ENCODE peak calls at places on chromosomes 6 and 20, in six cellular contexts. One of them, this sample, is unnamed.
A peak's percentile ranks its signal among the peaks of the same experiment; 100 is the strongest.

GRCh38 chr6:1761472-1761871 is 151.8 kb downstream of the FOXC1 start:
- DNase-seq in IMR-90: no peak
- DNase-seq in neuronal stem cell: no peak
- DNase-seq in trophoblast cell: no peak
- DNase-seq in H9: no peak
- DNase-seq in mesendoderm: no peak
- DNase-seq in this sample: no peak

GRCh38 chr20:57409672-57410397 is 18.6 kb downstream of the RBM38 start:
- DNase-seq in IMR-90: no peak
- DNase-seq in neuronal stem cell: no peak
- DNase-seq in trophoblast cell: peak; percentile 61
- DNase-seq in H9: no peak
- DNase-seq in mesendoderm: no peak
- DNase-seq in this sample: peak; percentile 30

GRCh38 chr6:35327349-35328027 is 14.9 kb upstream of the PPARD start:
- DNase-seq in IMR-90: peak; percentile 55
- DNase-seq in neuronal stem cell: no peak
- DNase-seq in trophoblast cell: peak; percentile 71
- DNase-seq in H9: peak; percentile 79
- DNase-seq in mesendoderm: peak; percentile 76
- DNase-seq in this sample: peak; percentile 62

GRCh38 chr6:44811456-44811855 is 423.9 kb downstream of the CDC5L start:
- DNase-seq in IMR-90: no peak
- DNase-seq in neuronal stem cell: no peak
- DNase-seq in trophoblast cell: no peak
- DNase-seq in H9: no peak
- DNase-seq in mesendoderm: no peak
- DNase-seq in this sample: no peak

GRCh38 chr6:14128017-14128416 is 10.4 kb downstream of the CD83 start:
- DNase-seq in IMR-90: no peak
- DNase-seq in neuronal stem cell: no peak
- DNase-seq in trophoblast cell: no peak
- DNase-seq in H9: no peak
- DNase-seq in mesendoderm: no peak
- DNase-seq in this sample: no peak

GRCh38 chr6:22421187-22421586 is 124.4 kb upstream of the PRL start:
- DNase-seq in IMR-90: no peak
- DNase-seq in neuronal stem cell: no peak
- DNase-seq in trophoblast cell: peak; percentile 83
- DNase-seq in H9: no peak
- DNase-seq in mesendoderm: no peak
- DNase-seq in this sample: no peak

GRCh38 chr6:33123732-33124524 is 48.1 kb downstream of the HLA-DPB1 start:
- DNase-seq in IMR-90: peak; percentile 30
- DNase-seq in neuronal stem cell: no peak
- DNase-seq in trophoblast cell: peak; percentile 78
- DNase-seq in H9: peak; percentile 62
- DNase-seq in mesendoderm: peak; percentile 56
- DNase-seq in this sample: peak; percentile 9

GRCh38 chr6:31952140-31952805 is 6.4 kb downstream of the CFB start:
- DNase-seq in IMR-90: peak; percentile 63
- DNase-seq in neuronal stem cell: peak; percentile 53
- DNase-seq in trophoblast cell: peak; percentile 84
- DNase-seq in H9: peak; percentile 51
- DNase-seq in mesendoderm: peak; percentile 60
- DNase-seq in this sample: peak; percentile 72

GRCh38 chr6:49736017-49736508 is 8.1 kb downstream of the CRISP3 start:
- DNase-seq in IMR-90: no peak
- DNase-seq in neuronal stem cell: no peak
- DNase-seq in trophoblast cell: no peak
- DNase-seq in H9: no peak
- DNase-seq in mesendoderm: peak; percentile 82
- DNase-seq in this sample: no peak

GRCh38 chr6:8108031-8108660 is 5.8 kb upstream of the EEF1E1 start:
- DNase-seq in IMR-90: peak; percentile 99
- DNase-seq in neuronal stem cell: no peak
- DNase-seq in trophoblast cell: no peak
- DNase-seq in H9: no peak
- DNase-seq in mesendoderm: peak; percentile 15
- DNase-seq in this sample: peak; percentile 95

GRCh38 chr6:159929819-159930218 is 39.0 kb downstream of the MAS1 start:
- DNase-seq in IMR-90: no peak
- DNase-seq in neuronal stem cell: no peak
- DNase-seq in trophoblast cell: no peak
- DNase-seq in H9: no peak
- DNase-seq in mesendoderm: no peak
- DNase-seq in this sample: no peak

GRCh38 chr20:44032583-44033138 is 118.0 kb downstream of the TOX2 start:
- DNase-seq in IMR-90: no peak
- DNase-seq in neuronal stem cell: no peak
- DNase-seq in trophoblast cell: no peak
- DNase-seq in H9: no peak
- DNase-seq in mesendoderm: no peak
- DNase-seq in this sample: no peak

GRCh38 chr20:33506576-33506975 is 16.7 kb downstream of the CBFA2T2 start:
- DNase-seq in IMR-90: no peak
- DNase-seq in neuronal stem cell: no peak
- DNase-seq in trophoblast cell: no peak
- DNase-seq in H9: no peak
- DNase-seq in mesendoderm: no peak
- DNase-seq in this sample: no peak

GRCh38 chr20:45347936-45348809 is at the start of gene SDC4:
- DNase-seq in IMR-90: peak; percentile 63
- DNase-seq in neuronal stem cell: no peak
- DNase-seq in trophoblast cell: peak; percentile 80
- DNase-seq in H9: peak; percentile 63
- DNase-seq in mesendoderm: peak; percentile 59
- DNase-seq in this sample: peak; percentile 73

GRCh38 chr20:18705906-18706305 is 107.7 kb upstream of the SCP2D1 start:
- DNase-seq in IMR-90: peak; percentile 40
- DNase-seq in neuronal stem cell: no peak
- DNase-seq in trophoblast cell: no peak
- DNase-seq in H9: no peak
- DNase-seq in mesendoderm: no peak
- DNase-seq in this sample: peak; percentile 53

GRCh38 chr20:11451793-11452291 is 465.9 kb upstream of the BTBD3 start:
- DNase-seq in IMR-90: peak; percentile 11
- DNase-seq in neuronal stem cell: peak; percentile 29
- DNase-seq in trophoblast cell: no peak
- DNase-seq in H9: peak; percentile 29
- DNase-seq in mesendoderm: peak; percentile 59
- DNase-seq in this sample: no peak

GRCh38 chr20:3783068-3783489 is 1.8 kb upstream of the SPEF1 start:
- DNase-seq in IMR-90: no peak
- DNase-seq in neuronal stem cell: no peak
- DNase-seq in trophoblast cell: peak; percentile 33
- DNase-seq in H9: no peak
- DNase-seq in mesendoderm: no peak
- DNase-seq in this sample: no peak

GRCh38 chr20:44326391-44327159 is 10.3 kb upstream of the R3HDML start:
- DNase-seq in IMR-90: no peak
- DNase-seq in neuronal stem cell: no peak
- DNase-seq in trophoblast cell: no peak
- DNase-seq in H9: peak; percentile 66
- DNase-seq in mesendoderm: peak; percentile 27
- DNase-seq in this sample: no peak

GRCh38 chr6:139777202-139777970 is 402.9 kb upstream of the CITED2 start:
- DNase-seq in IMR-90: no peak
- DNase-seq in neuronal stem cell: no peak
- DNase-seq in trophoblast cell: no peak
- DNase-seq in H9: no peak
- DNase-seq in mesendoderm: no peak
- DNase-seq in this sample: no peak

GRCh38 chr6:2659882-2660281 is 90.8 kb downstream of the MYLK4 start:
- DNase-seq in IMR-90: peak; percentile 33
- DNase-seq in neuronal stem cell: no peak
- DNase-seq in trophoblast cell: peak; percentile 73
- DNase-seq in H9: no peak
- DNase-seq in mesendoderm: peak; percentile 84
- DNase-seq in this sample: no peak

GRCh38 chr6:71228461-71229041 is 60.1 kb upstream of the OGFRL1 start:
- DNase-seq in IMR-90: peak; percentile 66
- DNase-seq in neuronal stem cell: no peak
- DNase-seq in trophoblast cell: no peak
- DNase-seq in H9: no peak
- DNase-seq in mesendoderm: no peak
- DNase-seq in this sample: peak; percentile 51

GRCh38 chr20:14918981-14919380 is 581.6 kb upstream of the FLRT3 start:
- DNase-seq in IMR-90: no peak
- DNase-seq in neuronal stem cell: no peak
- DNase-seq in trophoblast cell: no peak
- DNase-seq in H9: no peak
- DNase-seq in mesendoderm: no peak
- DNase-seq in this sample: no peak

GRCh38 chr6:22605736-22606135 is 36.4 kb downstream of the HDGFL1 start:
- DNase-seq in IMR-90: peak; percentile 36
- DNase-seq in neuronal stem cell: no peak
- DNase-seq in trophoblast cell: no peak
- DNase-seq in H9: no peak
- DNase-seq in mesendoderm: no peak
- DNase-seq in this sample: no peak

GRCh38 chr20:3670511-3670910 is 7.3 kb upstream of the GFRA4 start:
- DNase-seq in IMR-90: peak; percentile 19
- DNase-seq in neuronal stem cell: no peak
- DNase-seq in trophoblast cell: no peak
- DNase-seq in H9: peak; percentile 60
- DNase-seq in mesendoderm: no peak
- DNase-seq in this sample: peak; percentile 37

GRCh38 chr6:158758464-158758863 is 60.7 kb downstream of the EZR start:
- DNase-seq in IMR-90: peak; percentile 45
- DNase-seq in neuronal stem cell: peak; percentile 14
- DNase-seq in trophoblast cell: peak; percentile 49
- DNase-seq in H9: peak; percentile 81
- DNase-seq in mesendoderm: peak; percentile 73
- DNase-seq in this sample: peak; percentile 26
- H3K4ac ChIP-seq in IMR-90: no peak overlapping the region
- H3K4ac ChIP-seq in neuronal stem cell: no peak overlapping the region
- H3K4ac ChIP-seq in trophoblast cell: no peak overlapping the region
- H3K4ac ChIP-seq in H9: no peak overlapping the region
- H3K4ac ChIP-seq in mesendoderm: no peak overlapping the region
- H3K4ac ChIP-seq in this sample: no peak overlapping the region

DNA sequence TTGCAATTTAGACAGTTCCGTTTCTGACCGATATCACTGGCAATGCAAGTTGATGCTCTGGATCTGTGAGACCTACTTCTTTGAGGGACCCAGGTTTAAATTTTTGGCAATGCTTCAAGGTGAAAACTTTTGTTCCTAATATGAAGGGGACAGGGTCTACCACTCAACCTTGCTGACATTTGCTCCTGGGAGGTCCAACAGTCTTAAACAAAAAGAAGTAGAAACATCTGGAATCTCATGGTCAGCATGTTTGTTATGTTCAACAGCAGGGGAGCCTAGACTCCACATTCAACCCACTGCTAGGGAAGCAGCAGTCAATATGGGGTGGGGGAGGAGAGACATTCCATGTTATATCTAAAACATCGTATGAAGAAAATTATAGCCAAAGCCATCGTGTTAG is 196.4 kb downstream of the SIM1 start:
- DNase-seq in IMR-90: no peak
- DNase-seq in neuronal stem cell: no peak
- DNase-seq in trophoblast cell: no peak
- DNase-seq in H9: no peak
- DNase-seq in mesendoderm: no peak
- DNase-seq in this sample: no peak
- H3K23ac ChIP-seq in IMR-90: peak overlapping the region; percentile 38
- H3K23ac ChIP-seq in neuronal stem cell: no peak overlapping the region
- H3K23ac ChIP-seq in trophoblast cell: no peak overlapping the region
- H3K23ac ChIP-seq in H9: no peak overlapping the region
- H3K23ac ChIP-seq in mesendoderm: no peak overlapping the region
- H3K23ac ChIP-seq in this sample: no peak overlapping the region

GRCh38 chr20:61439251-61439650 is 187.2 kb downstream of the CDH4 start:
- DNase-seq in IMR-90: no peak
- DNase-seq in neuronal stem cell: no peak
- DNase-seq in trophoblast cell: no peak
- DNase-seq in H9: no peak
- DNase-seq in mesendoderm: no peak
- DNase-seq in this sample: no peak

GRCh38 chr20:61436674-61437279 is 184.7 kb downstream of the CDH4 start:
- DNase-seq in IMR-90: peak; percentile 58
- DNase-seq in neuronal stem cell: peak; percentile 91
- DNase-seq in trophoblast cell: no peak
- DNase-seq in H9: peak; percentile 96
- DNase-seq in mesendoderm: peak; percentile 100
- DNase-seq in this sample: peak; percentile 37

GRCh38 chr20:61436268-61436667 is 184.2 kb downstream of the CDH4 start:
- DNase-seq in IMR-90: peak; percentile 61
- DNase-seq in neuronal stem cell: no peak
- DNase-seq in trophoblast cell: no peak
- DNase-seq in H9: no peak
- DNase-seq in mesendoderm: peak; percentile 89
- DNase-seq in this sample: peak; percentile 71

GRCh38 chr20:61438285-61438684 is 186.2 kb downstream of the CDH4 start:
- DNase-seq in IMR-90: no peak
- DNase-seq in neuronal stem cell: no peak
- DNase-seq in trophoblast cell: no peak
- DNase-seq in H9: no peak
- DNase-seq in mesendoderm: no peak
- DNase-seq in this sample: no peak

DNA sequence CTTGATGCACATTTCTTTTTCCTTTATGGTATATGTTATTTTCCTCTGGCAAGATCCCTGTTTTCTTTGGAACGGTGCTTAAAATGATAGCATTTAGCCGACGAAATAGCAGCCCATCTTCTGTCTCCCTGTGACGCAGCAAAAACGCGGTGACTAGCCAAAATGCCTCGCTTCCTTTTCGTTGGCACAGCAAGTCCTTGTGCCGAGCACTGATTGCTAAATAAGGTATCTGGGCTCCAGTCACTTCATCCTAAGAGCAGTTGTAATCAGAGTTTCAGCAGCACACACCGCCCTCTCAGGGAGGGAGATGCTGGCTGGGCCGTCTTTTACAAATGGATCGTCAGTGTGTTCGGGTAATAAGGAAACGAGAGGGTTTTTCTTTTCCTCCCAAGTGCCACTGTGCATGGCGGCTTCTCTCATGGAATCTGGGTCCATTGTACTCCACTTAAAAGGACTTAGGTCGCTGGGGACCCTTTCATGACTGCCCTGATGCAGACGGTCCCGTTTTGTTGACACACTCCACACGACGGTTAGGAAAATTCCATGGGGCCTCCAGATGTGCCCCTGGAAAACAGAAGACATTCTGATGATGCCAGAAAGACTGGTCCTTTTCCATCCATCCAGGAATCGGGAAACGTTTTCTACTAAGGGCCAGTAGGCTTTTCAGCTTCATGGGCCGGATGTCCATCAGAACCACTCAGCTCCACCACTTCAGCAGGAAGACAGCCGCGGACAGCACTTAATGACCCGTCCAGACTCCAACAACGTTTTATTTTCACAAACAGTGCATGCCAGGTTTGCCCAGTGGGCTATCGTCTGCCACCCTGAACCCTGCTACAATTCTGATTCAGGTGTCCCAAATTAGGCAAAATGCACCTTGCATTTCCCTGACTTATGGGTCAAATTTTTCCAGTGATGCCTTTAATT is 185.5 kb downstream of the CDH4 start:
- DNase-seq in IMR-90: peak; percentile 90
- DNase-seq in neuronal stem cell: peak; percentile 52
- DNase-seq in trophoblast cell: no peak
- DNase-seq in H9: peak; percentile 59
- DNase-seq in mesendoderm: peak; percentile 87
- DNase-seq in this sample: peak; percentile 36
- H3K4ac ChIP-seq in IMR-90: peak overlapping the region; percentile 74
- H3K4ac ChIP-seq in neuronal stem cell: peak overlapping the region; percentile 41
- H3K4ac ChIP-seq in trophoblast cell: no peak overlapping the region
- H3K4ac ChIP-seq in H9: peak overlapping the region; percentile 75
- H3K4ac ChIP-seq in mesendoderm: peak overlapping the region; percentile 99
- H3K4ac ChIP-seq in this sample: no peak overlapping the region

GRCh38 chr20:37598611-37599342 is 71.1 kb upstream of the BLCAP start:
- DNase-seq in IMR-90: no peak
- DNase-seq in neuronal stem cell: no peak
- DNase-seq in trophoblast cell: no peak
- DNase-seq in H9: no peak
- DNase-seq in mesendoderm: no peak
- DNase-seq in this sample: no peak
- H3K23ac ChIP-seq in IMR-90: no peak overlapping the region
- H3K23ac ChIP-seq in neuronal stem cell: no peak overlapping the region
- H3K23ac ChIP-seq in trophoblast cell: no peak overlapping the region
- H3K23ac ChIP-seq in H9: no peak overlapping the region
- H3K23ac ChIP-seq in mesendoderm: no peak overlapping the region
- H3K23ac ChIP-seq in this sample: no peak overlapping the region